ENCODE peak calls at places on chromosomes 12 and 14, in eight cellular contexts. O, F, A, K, S, L, G and U are unnamed samples.

GRCh38 chr14:73576391-73576790 is 7.4 kb downstream of the ACOT2 start:
- DNase-seq in O (peak), F (no peak), A (no peak), K (no peak), S (no peak), L (no peak), G (no peak), U (no peak)

GRCh38 chr12:98453070-98453469 is 62.3 kb upstream of the TMPO start:
- DNase-seq in O (no peak), F (no peak), A (no peak), K (no peak), S (no peak), L (no peak), G (no peak), U (no peak)

GRCh38 chr14:95233702-95234241 is 76.4 kb upstream of the DICER1 start:
- DNase-seq in O (no peak), F (peak), A (no peak), K (no peak), S (no peak), L (no peak), G (no peak), U (no peak)

GRCh38 chr12:21183721-21184275 is 52.8 kb downstream of the SLCO1B1 start:
- DNase-seq in O (no peak), F (no peak), A (no peak), K (no peak), S (no peak), L (no peak), G (no peak), U (no peak)

GRCh38 chr12:109626378-109627115 is 53.0 kb downstream of the MVK start:
- DNase-seq in O (no peak), F (no peak), A (no peak), K (no peak), S (no peak), L (no peak), G (no peak), U (no peak)

GRCh38 chr12:40825156-40825555 is 132.9 kb downstream of the CNTN1 start:
- DNase-seq in O (no peak), F (no peak), A (no peak), K (no peak), S (no peak), L (no peak), G (peak), U (no peak)

GRCh38 chr12:27651201-27651600 is 45.0 kb upstream of the REP15 start:
- DNase-seq in O (no peak), F (no peak), A (no peak), K (no peak), S (no peak), L (no peak), G (no peak), U (no peak)

GRCh38 chr12:4824415-4824814 is 85.3 kb upstream of the KCNA1 start:
- DNase-seq in O (no peak), F (no peak), A (no peak), K (no peak), S (no peak), L (no peak), G (peak), U (no peak)

GRCh38 chr14:33052899-33053400 is 114.3 kb downstream of the NPAS3 start:
- DNase-seq in O (no peak), F (no peak), A (no peak), K (no peak), S (no peak), L (no peak), G (no peak), U (no peak)

GRCh38 chr14:74905595-74906142 is 17.4 kb downstream of the RPS6KL1 start:
- DNase-seq in O (no peak), F (peak), A (no peak), K (peak), S (peak), L (peak), G (no peak), U (no peak)

GRCh38 chr12:102816816-102817434 is 100.1 kb downstream of the PAH start:
- DNase-seq in O (no peak), F (peak), A (no peak), K (no peak), S (peak), L (no peak), G (no peak), U (no peak)

GRCh38 chr12:28937196-28937595 is 211.9 kb upstream of the FAR2 start:
- DNase-seq in O (no peak), F (no peak), A (no peak), K (peak), S (no peak), L (no peak), G (peak), U (no peak)

GRCh38 chr14:98960617-98961013 is 311.4 kb downstream of the BCL11B start:
- DNase-seq in O (no peak), F (no peak), A (no peak), K (no peak), S (no peak), L (no peak), G (no peak), U (no peak)

GRCh38 chr12:124556896-124557501 is 10.4 kb downstream of the NCOR2 start:
- DNase-seq in O (no peak), F (no peak), A (no peak), K (no peak), S (no peak), L (no peak), G (no peak), U (no peak)

GRCh38 chr12:123741937-123742572 is 20.0 kb upstream of the DNAH10 start:
- DNase-seq in O (no peak), F (peak), A (no peak), K (no peak), S (no peak), L (no peak), G (no peak), U (no peak)

GRCh38 chr14:102882233-102882906 is 40.1 kb upstream of the AMN start:
- DNase-seq in O (no peak), F (no peak), A (no peak), K (no peak), S (no peak), L (no peak), G (no peak), U (no peak)

GRCh38 chr14:105123981-105124836 is 44.4 kb downstream of the JAG2 start:
- DNase-seq in O (peak), F (no peak), A (peak), K (no peak), S (no peak), L (no peak), G (no peak), U (no peak)

GRCh38 chr14:61493239-61493638 is 171.9 kb downstream of the PRKCH start:
- DNase-seq in O (no peak), F (no peak), A (no peak), K (no peak), S (no peak), L (no peak), G (peak), U (no peak)

GRCh38 chr12:129614221-129614885 is 289.5 kb downstream of the TMEM132D start:
- DNase-seq in O (no peak), F (no peak), A (no peak), K (no peak), S (no peak), L (no peak), G (no peak), U (no peak)

GRCh38 chr12:108337235-108338223 is 1.6 kb downstream of the CMKLR1 start:
- DNase-seq in O (no peak), F (peak), A (no peak), K (no peak), S (no peak), L (no peak), G (no peak), U (no peak)

GRCh38 chr14:53042480-53042879 is 91.6 kb upstream of the FERMT2 start:
- DNase-seq in O (no peak), F (no peak), A (no peak), K (no peak), S (no peak), L (no peak), G (no peak), U (no peak)

DNA sequence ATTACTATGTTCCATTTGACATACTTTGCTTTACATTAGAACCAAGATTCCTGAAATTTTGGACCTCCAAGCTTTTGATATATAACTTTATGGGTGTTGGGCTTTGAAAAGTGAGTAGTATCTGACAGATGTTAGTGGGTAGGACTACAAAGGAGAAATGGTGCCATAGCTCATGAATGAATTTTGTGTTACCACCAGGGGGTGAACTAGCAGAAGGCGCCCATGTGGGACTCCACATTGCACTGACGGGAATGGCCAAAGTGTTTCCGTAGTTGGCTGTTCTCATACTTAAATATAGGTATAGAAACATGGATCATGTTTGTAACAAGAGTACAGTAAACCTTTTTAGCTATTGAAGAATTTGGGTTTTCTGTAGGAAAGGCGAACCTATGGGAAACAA is 337.5 kb downstream of the FLRT2 start:
- DNase-seq in O (no peak), F (no peak), A (no peak), K (no peak), S (no peak), L (no peak), G (no peak), U (no peak)
- TF ChIP-seq CTCF in O (no peak), F (no peak), A (no peak), K (no peak), S (peak), L (peak), G (no peak), U (peak)

GRCh38 chr14:50060871-50061663 is 55.3 kb downstream of the VCPKMT start:
- DNase-seq in O (peak), F (peak), A (peak), K (peak), S (no peak), L (no peak), G (no peak), U (no peak)
- TF ChIP-seq CTCF in O (peak), F (no peak), A (no peak), K (no peak), S (no peak), L (no peak), G (peak), U (peak)

DNA sequence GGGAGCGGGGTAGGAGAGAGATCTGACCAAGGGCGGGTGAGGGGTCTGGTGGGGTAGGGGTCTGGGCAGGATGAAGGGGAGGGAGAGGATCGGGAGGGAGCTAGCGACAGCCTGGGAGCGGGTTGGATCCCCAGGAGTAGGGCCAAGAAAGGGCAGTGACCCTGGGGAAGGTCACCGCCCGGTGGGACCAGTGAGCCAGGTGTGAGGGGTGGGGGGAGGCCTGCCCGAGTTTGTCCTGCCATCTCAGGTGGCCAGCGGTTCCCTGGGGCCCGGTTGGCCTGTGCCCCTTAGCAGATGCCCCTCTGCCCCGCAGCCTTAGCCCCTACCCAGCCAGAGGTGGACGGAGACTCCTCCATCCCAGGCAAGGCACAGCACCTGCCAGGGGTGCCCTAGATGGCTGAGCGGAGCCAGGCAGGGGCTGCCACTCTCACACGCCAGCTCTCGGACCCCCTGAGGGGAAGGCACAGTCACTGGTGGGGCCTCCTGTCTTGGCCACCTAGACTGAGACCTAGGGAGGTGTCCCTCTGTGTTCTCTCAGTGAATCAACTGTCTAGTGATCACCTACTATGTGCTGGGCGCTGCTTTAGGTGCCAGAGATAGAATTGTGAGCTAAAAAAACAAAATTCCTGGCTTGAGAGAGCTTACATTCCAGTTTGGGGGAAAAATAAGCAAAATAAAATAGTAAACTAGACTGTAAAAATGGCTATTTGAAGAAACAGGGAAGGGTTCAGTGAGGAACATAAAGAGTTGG is 631 bp upstream of the TTC7B start:
- DNase-seq in O (no peak), F (no peak), A (no peak), K (no peak), S (no peak), L (no peak), G (no peak), U (no peak)
- TF ChIP-seq CTCF in O (no peak), F (no peak), A (no peak), K (no peak), S (no peak), L (no peak), G (no peak), U (peak)

DNA sequence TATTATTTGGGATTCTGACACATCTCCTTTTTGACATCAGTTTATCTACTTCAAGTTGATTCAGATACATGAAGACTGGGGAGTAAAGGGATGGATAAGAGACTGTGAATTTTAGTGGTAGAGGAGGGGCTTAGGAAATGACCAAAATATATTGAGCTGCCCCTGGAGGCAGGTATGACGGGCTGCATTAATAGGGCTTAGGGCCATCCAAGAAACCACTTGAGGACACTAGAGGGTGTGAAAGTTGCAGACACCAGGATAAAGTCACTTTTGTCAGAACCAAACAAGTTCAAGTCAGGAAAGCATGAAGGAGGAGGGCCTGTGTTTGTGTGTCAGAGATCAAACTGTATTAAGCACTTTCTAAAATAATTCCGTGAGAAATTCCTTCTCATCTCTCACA is 137.1 kb downstream of the SLC38A1 start:
- DNase-seq in O (no peak), F (no peak), A (no peak), K (no peak), S (no peak), L (no peak), G (no peak), U (no peak)
- TF ChIP-seq CTCF in O (no peak), F (no peak), A (no peak), K (no peak), S (no peak), L (no peak), G (no peak), U (peak)

GRCh38 chr12:80622271-80622670 is 85.2 kb upstream of the MYF6 start:
- DNase-seq in O (no peak), F (no peak), A (no peak), K (no peak), S (no peak), L (no peak), G (no peak), U (no peak)
- TF ChIP-seq CTCF in O (no peak), F (no peak), A (no peak), K (no peak), S (no peak), L (no peak), G (peak), U (peak)

DNA sequence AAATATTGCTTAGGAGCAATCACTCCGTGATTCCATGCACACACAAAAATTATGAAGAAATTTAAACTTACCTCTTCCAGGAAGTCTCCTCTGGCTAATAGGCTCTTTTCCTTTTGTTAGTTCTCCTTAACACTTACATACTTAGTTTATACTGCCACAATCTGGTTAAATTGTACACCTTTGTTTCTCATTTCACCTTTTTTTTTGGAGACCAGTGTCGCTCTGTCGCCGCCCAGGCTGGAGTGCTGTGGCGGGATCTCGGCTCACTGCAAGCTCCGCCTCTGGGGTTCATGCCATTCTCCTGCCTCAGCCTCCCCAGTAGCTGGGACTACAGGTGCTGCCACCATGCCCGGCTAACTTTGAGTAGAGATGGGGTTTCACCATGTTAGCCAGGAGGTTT is 2.2 kb upstream of the ANKRD52 start:
- DNase-seq in O (no peak), F (no peak), A (no peak), K (no peak), S (no peak), L (no peak), G (no peak), U (peak)
- TF ChIP-seq CTCF in O (no peak), F (no peak), A (no peak), K (no peak), S (no peak), L (no peak), G (no peak), U (no peak)

GRCh38 chr12:2650261-2651060 is 144.3 kb upstream of the FKBP4 start:
- DNase-seq in O (no peak), F (no peak), A (peak), K (no peak), S (no peak), L (no peak), G (no peak), U (no peak)

GRCh38 chr12:2646341-2646740 is 148.4 kb upstream of the FKBP4 start:
- DNase-seq in O (no peak), F (no peak), A (no peak), K (no peak), S (no peak), L (no peak), G (no peak), U (no peak)

GRCh38 chr12:2649201-2650030 is 145.4 kb upstream of the FKBP4 start:
- DNase-seq in O (no peak), F (no peak), A (peak), K (no peak), S (no peak), L (no peak), G (no peak), U (no peak)

GRCh38 chr12:2647186-2647585 is 147.6 kb upstream of the FKBP4 start:
- DNase-seq in O (no peak), F (no peak), A (peak), K (no peak), S (no peak), L (no peak), G (no peak), U (no peak)

DNA sequence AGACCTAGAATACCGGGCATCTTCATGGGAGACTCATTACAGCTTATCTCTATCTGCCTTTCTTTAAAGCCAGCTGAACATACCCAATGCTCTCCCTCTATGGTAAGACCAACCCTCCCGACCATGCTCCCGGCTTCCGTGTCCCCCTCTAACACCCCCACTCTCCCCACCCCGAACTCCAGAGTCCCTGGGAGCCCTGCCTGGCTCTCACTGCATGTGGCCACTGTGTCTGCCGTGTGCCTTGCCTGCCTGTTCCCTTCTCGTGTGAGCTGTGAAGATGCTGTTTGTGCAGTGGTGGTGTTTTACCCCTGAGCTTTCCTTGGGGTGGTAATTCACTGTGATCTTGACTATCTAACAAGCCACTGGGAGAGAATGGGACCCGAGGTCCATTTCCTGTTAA is 146.4 kb upstream of the FKBP4 start:
- DNase-seq in O (no peak), F (no peak), A (peak), K (no peak), S (no peak), L (no peak), G (no peak), U (no peak)
- TF ChIP-seq CTCF in O (no peak), F (no peak), A (no peak), K (no peak), S (no peak), L (no peak), G (no peak), U (no peak)

GRCh38 chr14:24271834-24272263 is 452 bp upstream of the RABGGTA start:
- DNase-seq in O (no peak), F (no peak), A (no peak), K (no peak), S (no peak), L (no peak), G (no peak), U (no peak)

GRCh38 chr14:24269910-24270536 is 1.4 kb downstream of the RABGGTA start:
- DNase-seq in O (no peak), F (no peak), A (no peak), K (no peak), S (no peak), L (peak), G (no peak), U (peak)

GRCh38 chr14:24270537-24271133 is 762 bp downstream of the RABGGTA start:
- DNase-seq in O (no peak), F (no peak), A (no peak), K (no peak), S (no peak), L (peak), G (no peak), U (no peak)

GRCh38 chr14:24272442-24272841 is 1.0 kb upstream of the RABGGTA start:
- DNase-seq in O (no peak), F (no peak), A (no peak), K (no peak), S (no peak), L (no peak), G (no peak), U (no peak)

GRCh38 chr14:24271134-24271833 is at the start of gene RABGGTA:
- DNase-seq in O (peak), F (peak), A (peak), K (peak), S (peak), L (peak), G (no peak), U (peak)
- TF ChIP-seq CTCF in O (peak), F (peak), A (peak), K (peak), S (peak), L (peak), G (peak), U (peak)